ENCODE peak calls at places on chromosomes 1 and 21, in five cellular contexts. I, X, F, N and G are unnamed samples.

GRCh38 chr1:15089244-15089992 is 64.1 kb upstream of the TMEM51 start:
- DNase-seq in I (no peak), X (no peak), F (no peak), N (no peak), G (no peak)

GRCh38 chr1:81296584-81296983 is 504.1 kb upstream of the ADGRL2 start:
- DNase-seq in I (no peak), X (no peak), F (no peak), N (no peak), G (no peak)

GRCh38 chr1:21956720-21957552 is 19.8 kb upstream of the HSPG2 start:
- DNase-seq in I (no peak), X (peak; percentile 45), F (no peak), N (no peak), G (no peak)

GRCh38 chr1:168096296-168097165 is 40.2 kb downstream of the GPR161 start:
- DNase-seq in I (no peak), X (no peak), F (no peak), N (no peak), G (no peak)

GRCh38 chr1:225476100-225476511 is 48.3 kb upstream of the LBR start:
- DNase-seq in I (no peak), X (no peak), F (no peak), N (no peak), G (no peak)

GRCh38 chr1:62224182-62224581 is 29.5 kb downstream of the L1TD1 start:
- DNase-seq in I (no peak), X (no peak), F (no peak), N (no peak), G (no peak)

GRCh38 chr1:17276568-17276967 is 27.7 kb downstream of the PADI3 start:
- DNase-seq in I (peak; percentile 71), X (no peak), F (no peak), N (no peak), G (no peak)

GRCh38 chr1:59915516-59915915 is 11.1 kb downstream of the CYP2J2 start:
- DNase-seq in I (no peak), X (no peak), F (no peak), N (no peak), G (no peak)

GRCh38 chr1:54850737-54851136 is 36.3 kb downstream of the DHCR24 start:
- DNase-seq in I (no peak), X (no peak), F (no peak), N (no peak), G (no peak)

GRCh38 chr1:160017592-160017991 is 14.2 kb downstream of the PIGM start:
- DNase-seq in I (no peak), X (no peak), F (no peak), N (no peak), G (no peak)

GRCh38 chr1:54979327-54979891 is 1.0 kb upstream of the TMEM61 start:
- DNase-seq in I (no peak), X (no peak), F (no peak), N (no peak), G (no peak)

GRCh38 chr1:17089496-17089895 is 29.8 kb downstream of the PADI2 start:
- DNase-seq in I (no peak), X (no peak), F (no peak), N (no peak), G (no peak)

DNA sequence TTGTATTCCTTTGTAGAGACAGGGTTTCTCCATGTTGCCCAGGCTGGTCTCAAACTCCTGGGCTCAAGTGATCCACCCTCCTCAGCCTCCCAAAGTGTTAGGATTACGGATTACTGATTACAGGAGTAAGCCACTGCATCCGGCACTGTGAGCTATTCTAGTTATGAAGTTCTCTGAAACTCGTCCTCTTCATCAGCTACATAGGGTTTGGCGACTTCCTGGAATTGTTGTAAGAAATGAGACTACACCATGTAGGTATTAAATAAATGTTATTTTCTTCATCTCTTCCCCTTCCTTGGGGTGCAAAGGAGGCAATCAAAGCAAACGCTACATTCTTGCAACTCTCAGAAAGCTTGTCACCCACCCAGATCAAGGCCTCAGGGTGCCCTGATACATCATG is 131.2 kb upstream of the TIAM1 start:
- DNase-seq in I (no peak), X (no peak), F (no peak), N (no peak), G (no peak)
- TF ChIP-seq KDM1A in I (no peak), X (no peak), F (no peak), N (no peak), G (no peak)

DNA sequence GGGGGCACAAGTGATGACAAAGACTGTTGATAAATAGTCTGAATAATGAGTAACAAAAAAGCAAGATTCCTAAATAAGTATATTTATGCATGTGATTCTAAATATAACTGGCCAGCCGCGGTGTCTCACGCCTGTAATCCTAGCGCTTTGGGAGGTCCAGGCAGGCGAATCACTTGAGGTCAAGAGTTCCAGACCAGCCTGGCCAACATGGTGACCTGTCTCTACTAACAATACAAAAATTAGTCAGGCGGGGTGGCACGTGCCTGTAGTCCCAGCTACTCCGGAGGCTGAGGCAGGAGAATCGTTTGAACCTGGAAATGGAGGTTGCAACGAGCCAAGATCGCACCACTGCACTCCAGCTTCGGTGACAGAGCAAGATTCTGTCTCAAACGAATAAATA is 161.5 kb downstream of the TOMM20 start:
- DNase-seq in I (no peak), X (no peak), F (no peak), N (no peak), G (no peak)
- TF ChIP-seq KDM1A in I (no peak), X (no peak), F (no peak), N (no peak), G (no peak)

DNA sequence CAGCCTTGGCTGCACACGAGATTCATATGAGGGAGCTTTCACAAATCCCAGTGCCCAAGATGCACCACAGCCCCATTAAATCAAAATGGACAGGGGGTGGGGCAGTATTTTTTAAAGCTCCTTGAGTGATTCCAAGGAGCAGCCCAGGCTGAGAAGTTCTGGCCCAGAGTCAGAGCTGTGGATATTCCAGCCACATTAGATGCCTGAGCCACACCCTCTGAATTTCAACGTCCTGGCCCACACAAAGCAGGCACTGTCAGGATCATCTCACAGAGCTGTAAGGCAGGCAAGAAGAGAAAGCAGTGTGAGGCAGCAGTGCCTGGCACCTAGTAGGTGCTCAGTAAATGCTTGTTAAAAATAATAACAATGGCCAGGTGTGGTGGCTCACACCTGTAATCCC is 37.4 kb downstream of the PAX7 start:
- DNase-seq in I (no peak), X (no peak), F (no peak), N (no peak), G (no peak)
- TF ChIP-seq KDM1A in I (no peak), X (no peak), F (no peak), N (no peak), G (no peak)

GRCh38 chr1:94542088-94542671 is 621 bp upstream of the F3 start:
- DNase-seq in I (no peak), X (no peak), F (no peak), N (no peak), G (no peak)
- TF ChIP-seq KDM1A in I (no peak), X (no peak), F (no peak), N (no peak), G (no peak)

DNA sequence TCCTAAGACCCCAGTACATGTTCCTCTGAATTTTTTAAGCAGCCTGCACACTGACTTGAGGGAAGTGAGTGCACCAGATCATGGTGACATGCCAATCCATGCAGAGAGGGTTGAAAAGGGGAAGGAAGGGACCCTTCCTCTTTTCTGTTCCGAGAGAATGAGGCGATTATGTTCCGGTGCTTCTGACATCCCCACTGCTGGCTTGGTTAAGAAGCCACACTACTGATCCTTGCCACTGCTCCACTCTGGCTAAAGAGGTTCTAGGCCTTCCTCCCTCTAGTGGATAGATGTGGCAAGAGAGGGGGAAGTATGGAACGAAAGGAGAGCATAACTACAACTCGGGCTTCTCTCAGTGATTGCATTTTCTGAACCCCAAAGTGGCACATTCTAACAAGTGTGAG is 1.8 kb upstream of the CYB5R1 start:
- DNase-seq in I (peak; percentile 85), X (peak; percentile 85), F (peak; percentile 78), N (no peak), G (peak; percentile 33)
- TF ChIP-seq KDM1A in I (no peak), X (no peak), F (no peak), N (no peak), G (no peak)

DNA sequence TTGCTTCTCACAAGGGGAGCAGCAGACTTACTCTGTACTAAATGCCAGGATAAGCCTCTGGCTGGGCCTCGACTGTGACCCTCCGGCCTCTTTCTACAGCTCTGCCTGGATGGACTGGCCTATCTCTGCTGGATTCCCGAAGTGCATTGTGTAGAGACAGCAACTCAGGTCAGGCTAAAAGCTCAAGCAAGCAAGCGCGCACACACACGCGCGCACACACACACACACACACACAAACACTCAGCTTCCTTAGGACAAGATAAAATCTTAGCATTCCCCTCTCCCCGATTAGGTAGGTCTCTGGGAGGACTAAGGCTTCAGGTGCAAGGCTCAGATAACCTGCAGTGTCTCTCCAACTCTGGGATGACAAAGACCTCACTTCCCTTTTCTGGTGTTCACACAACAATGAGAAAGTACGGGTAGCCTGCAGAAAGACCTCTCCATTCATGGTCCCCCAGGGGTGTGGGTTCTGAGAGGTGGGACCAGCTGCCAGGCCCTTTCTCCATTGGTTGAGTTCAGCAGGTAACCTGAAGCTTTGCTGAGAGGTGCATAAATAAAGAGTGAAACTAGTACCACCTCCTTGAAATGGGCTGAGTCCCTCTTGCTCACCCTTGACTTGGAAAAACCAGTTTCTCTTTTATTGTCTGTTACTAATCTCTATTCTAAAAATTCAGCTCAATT is 155.1 kb upstream of the CAMK1G start:
- DNase-seq in I (no peak), X (no peak), F (no peak), N (no peak), G (no peak)
- TF ChIP-seq KDM1A in I (no peak), X (no peak), F (no peak), N (no peak), G (no peak)

GRCh38 chr1:58162952-58163550 is 383.5 kb downstream of the OMA1 start:
- DNase-seq in I (peak; percentile 5), X (peak; percentile 30), F (peak; percentile 57), N (peak; percentile 31), G (no peak)
- TF ChIP-seq KDM1A in I (no peak), X (no peak), F (no peak), N (no peak), G (no peak)